ENCODE peak calls at places on chromosomes 6 and 20, in eight cellular contexts. G is stimulated activated CD4-positive, alpha-beta T cell treated with anti-CD3 and anti-CD28 coated beads, Interleukin-1b, Interleukin-23, amount 100 ng/mL, for 24 hours; H is LNCaP clone FGC; K is brain microvascular endothelial cell; A is Karpas-422; B is GM23248; N is NCI-H774; F is amniotic epithelial cell. W is an unnamed sample.

GRCh38 chr6:105024803-105025202 is 67.9 kb downstream of the LIN28B start:
- DNase-seq in K (no peak), F (peak; percentile 25), B (peak; percentile 33), N (no peak), G (no peak), H (no peak), A (no peak), W (peak; percentile 25)

GRCh38 chr20:16528078-16528477 is 45.2 kb downstream of the KIF16B start:
- DNase-seq in H (peak; percentile 53), F (peak; percentile 90), N (peak; percentile 59), A (no peak), K (peak; percentile 74), B (peak; percentile 83), G (no peak), W (peak; percentile 94)

GRCh38 chr6:117451607-117452164 is 25.9 kb upstream of the ROS1 start:
- DNase-seq in H (no peak), A (no peak), G (no peak), K (no peak), F (peak; percentile 72), N (no peak), B (peak; percentile 14), W (peak; percentile 82)

GRCh38 chr6:154469306-154469935 is 41.1 kb downstream of the CNKSR3 start:
- DNase-seq in F (no peak), N (no peak), K (no peak), A (no peak), H (no peak), B (no peak), G (no peak), W (no peak)

GRCh38 chr6:16398587-16398986 is 160.2 kb downstream of the GMPR start:
- DNase-seq in B (peak; percentile 57), F (peak; percentile 90), A (no peak), K (peak; percentile 40), N (no peak), G (no peak), H (no peak), W (no peak)

GRCh38 chr6:117206951-117207687 is 58.2 kb upstream of the VGLL2 start:
- DNase-seq in A (no peak), B (no peak), K (no peak), G (no peak), F (peak; percentile 6), H (no peak), N (no peak), W (no peak)

GRCh38 chr6:83862776-83863471 is 3.4 kb downstream of the CYB5R4 start:
- DNase-seq in N (no peak), B (no peak), A (no peak), F (peak; percentile 33), H (no peak), K (no peak), G (no peak), W (peak; percentile 67)

GRCh38 chr20:43781215-43781614 is 54.4 kb upstream of the GTSF1L start:
- DNase-seq in K (no peak), G (no peak), B (no peak), H (no peak), A (no peak), N (no peak), F (no peak), W (no peak)

GRCh38 chr6:42340516-42340915 is 111.2 kb downstream of the TRERF1 start:
- DNase-seq in A (no peak), N (no peak), F (no peak), H (no peak), K (no peak), G (no peak), B (no peak), W (no peak)

GRCh38 chr20:48921168-48921882 is at the start of gene ARFGEF2:
- DNase-seq in G (peak; percentile 91), B (peak; percentile 98), F (peak; percentile 84), A (peak; percentile 97), H (peak; percentile 63), N (peak; percentile 91), K (peak; percentile 73), W (peak; percentile 93)

GRCh38 chr6:5078121-5078695 is 6.9 kb upstream of the PPP1R3G start:
- DNase-seq in A (peak; percentile 50), B (peak; percentile 23), F (no peak), G (no peak), H (no peak), K (no peak), N (no peak), W (no peak)

GRCh38 chr6:158488065-158488464 is 71.8 kb upstream of the TMEM181 start:
- DNase-seq in B (peak; percentile 98), G (no peak), K (peak; percentile 94), F (peak; percentile 95), H (no peak), N (no peak), A (no peak), W (peak; percentile 87)

GRCh38 chr20:15561707-15562106 is 1011.5 kb downstream of the KIF16B start:
- DNase-seq in A (no peak), N (no peak), K (no peak), F (peak; percentile 6), H (no peak), G (no peak), B (no peak), W (peak; percentile 31)

GRCh38 chr20:32582659-32583580 is 2.2 kb downstream of the NOL4L start:
- DNase-seq in G (no peak), H (no peak), A (no peak), F (no peak), N (no peak), B (peak; percentile 48), K (no peak), W (peak; percentile 39)

GRCh38 chr6:35484921-35485392 is 11.9 kb downstream of the TEAD3 start:
- DNase-seq in N (no peak), B (peak; percentile 69), H (no peak), A (no peak), K (no peak), F (no peak), G (no peak), W (no peak)

GRCh38 chr20:57615472-57615855 is 4.8 kb downstream of the ZBP1 start:
- DNase-seq in G (no peak), N (no peak), F (no peak), K (no peak), A (no peak), B (no peak), H (no peak), W (no peak)

GRCh38 chr6:12602951-12603710 is 113.4 kb upstream of the PHACTR1 start:
- DNase-seq in H (peak; percentile 57), B (peak; percentile 83), F (peak; percentile 72), G (no peak), A (peak; percentile 54), N (no peak), K (peak; percentile 56), W (peak; percentile 63)

GRCh38 chr20:53550590-53551187 is 43.0 kb downstream of the ZNF217 start:
- DNase-seq in K (no peak), F (peak; percentile 19), B (no peak), H (no peak), N (no peak), G (no peak), A (no peak), W (no peak)

GRCh38 chr20:4060054-4060795 is 44.9 kb upstream of the RNF24 start:
- DNase-seq in F (no peak), N (no peak), B (no peak), H (peak; percentile 62), K (no peak), A (peak; percentile 54), G (no peak), W (no peak)

GRCh38 chr6:149154137-149154900 is 163.2 kb upstream of the TAB2 start:
- DNase-seq in A (no peak), G (no peak), F (no peak), H (no peak), N (no peak), K (no peak), B (no peak), W (no peak)

GRCh38 chr20:309841-310644 is 12.7 kb downstream of the ZCCHC3 start:
- DNase-seq in K (peak; percentile 99), B (peak; percentile 100), A (peak; percentile 94), N (peak; percentile 98), G (peak; percentile 88), H (no peak), F (peak; percentile 98), W (peak; percentile 100)

GRCh38 chr20:44650777-44651493 is 564 bp downstream of the ADA start:
- DNase-seq in A (peak; percentile 40), F (no peak), G (no peak), K (no peak), B (peak; percentile 18), N (no peak), H (no peak), W (peak; percentile 24)

GRCh38 chr6:151402228-151402627 is 10.9 kb upstream of the ZBTB2 start:
- DNase-seq in K (no peak), A (no peak), H (no peak), F (no peak), G (no peak), N (no peak), B (no peak), W (no peak)

GRCh38 chr6:19836799-19837510 is at the start of gene ID4:
- DNase-seq in F (peak; percentile 94), H (no peak), A (no peak), K (peak; percentile 95), B (peak; percentile 99), N (peak; percentile 69), G (no peak), W (peak; percentile 91)

GRCh38 chr6:37507690-37508421 is 8.2 kb upstream of the CCDC167 start:
- DNase-seq in A (no peak), G (no peak), F (no peak), B (no peak), H (no peak), N (peak; percentile 47), K (no peak), W (no peak)

GRCh38 chr20:18973499-18974173 is 160.1 kb downstream of the SCP2D1 start:
- DNase-seq in G (no peak), F (no peak), N (no peak), A (no peak), K (no peak), B (peak; percentile 9), H (no peak), W (no peak)

GRCh38 chr20:14948416-14948815 is 611.0 kb upstream of the FLRT3 start:
- DNase-seq in A (no peak), N (no peak), B (no peak), K (no peak), F (peak; percentile 12), G (no peak), H (no peak), W (no peak)

GRCh38 chr6:106381871-106382270 is 21.4 kb downstream of the CRYBG1 start:
- DNase-seq in K (no peak), F (no peak), A (no peak), B (peak; percentile 36), H (no peak), N (peak; percentile 67), G (no peak), W (no peak)

GRCh38 chr6:3377536-3378397 is 79.1 kb downstream of the SLC22A23 start:
- DNase-seq in F (no peak), H (no peak), B (peak; percentile 30), A (no peak), N (no peak), G (no peak), K (no peak), W (no peak)

GRCh38 chr6:69880570-69880969 is 14.2 kb downstream of the COL19A1 start:
- DNase-seq in G (no peak), K (no peak), H (no peak), N (no peak), B (peak; percentile 3), A (no peak), F (no peak), W (no peak)

GRCh38 chr6:41638002-41638800 is at the start of gene MDFI:
- DNase-seq in H (no peak), A (no peak), K (no peak), G (no peak), B (no peak), N (no peak), F (peak; percentile 7), W (peak; percentile 49)

GRCh38 chr20:36519944-36520343 is 21.4 kb upstream of the MYL9 start:
- DNase-seq in G (no peak), A (no peak), N (no peak), F (peak; percentile 73), H (no peak), B (peak; percentile 45), K (no peak), W (no peak)

GRCh38 chr20:51195419-51195901 is 172.6 kb upstream of the KCNG1 start:
- DNase-seq in K (peak; percentile 51), N (no peak), B (peak; percentile 80), H (no peak), A (no peak), G (peak; percentile 1), F (no peak), W (no peak)

GRCh38 chr6:3913077-3913957 is 64.1 kb downstream of the FAM50B start:
- DNase-seq in B (peak; percentile 97), H (peak; percentile 96), F (peak; percentile 87), N (peak; percentile 71), K (peak; percentile 97), A (no peak), G (no peak), W (peak; percentile 80)

W was measured in mesenchymal stem cell.